ENCODE peak calls at places on chromosomes 12 and 14, in nine cellular contexts. U, Y, O, W, S, H, T, B and X are unnamed samples.

GRCh38 chr12:69904761-69905160 is 79.7 kb downstream of the MYRFL start:
- DNase-seq in U (no peak), Y (no peak), O (no peak), W (peak), S (peak), H (peak), T (no peak), B (peak), X (no peak)

GRCh38 chr14:20530771-20531571 is 25.6 kb downstream of the RNASE10 start:
- DNase-seq in U (peak), Y (peak), O (peak), W (peak), S (peak), H (peak), T (peak), B (peak), X (peak)

GRCh38 chr12:52362118-52362726 is 5.1 kb downstream of the KRT85 start:
- DNase-seq in U (peak), Y (no peak), O (peak), W (no peak), S (no peak), H (no peak), T (no peak), B (no peak), X (no peak)

GRCh38 chr12:101697197-101697929 is at the start of gene CHPT1:
- DNase-seq in U (peak), Y (peak), O (peak), W (peak), S (peak), H (peak), T (peak), B (peak), X (peak)

GRCh38 chr14:102544745-102545460 is 35.3 kb upstream of the ANKRD9 start:
- DNase-seq in U (peak), Y (no peak), O (no peak), W (no peak), S (peak), H (no peak), T (no peak), B (no peak), X (peak)

GRCh38 chr12:79763748-79764452 is 73.1 kb upstream of the PAWR start:
- DNase-seq in U (no peak), Y (no peak), O (no peak), W (no peak), S (no peak), H (peak), T (no peak), B (no peak), X (no peak)

GRCh38 chr12:2341871-2342270 is 289.1 kb downstream of the CACNA1C start:
- DNase-seq in U (no peak), Y (no peak), O (no peak), W (peak), S (no peak), H (peak), T (no peak), B (peak), X (no peak)

GRCh38 chr12:20560935-20561334 is 134.2 kb upstream of the SLCO1C1 start:
- DNase-seq in U (no peak), Y (no peak), O (no peak), W (no peak), S (no peak), H (no peak), T (no peak), B (no peak), X (no peak)

GRCh38 chr12:49933793-49934192 is 16.7 kb upstream of the AQP2 start:
- DNase-seq in U (no peak), Y (no peak), O (no peak), W (peak), S (no peak), H (peak), T (no peak), B (peak), X (no peak)

GRCh38 chr14:34018125-34018524 is 67.3 kb upstream of the EGLN3 start:
- DNase-seq in U (no peak), Y (no peak), O (no peak), W (no peak), S (no peak), H (no peak), T (no peak), B (no peak), X (no peak)

GRCh38 chr12:122403115-122403770 is 19.2 kb downstream of the CLIP1 start:
- DNase-seq in U (no peak), Y (no peak), O (no peak), W (no peak), S (no peak), H (no peak), T (no peak), B (no peak), X (peak)

GRCh38 chr12:2775431-2775830 is 19.3 kb upstream of the FKBP4 start:
- DNase-seq in U (no peak), Y (no peak), O (no peak), W (no peak), S (no peak), H (no peak), T (no peak), B (no peak), X (no peak)

GRCh38 chr12:94172973-94173372 is 24.6 kb downstream of the PLXNC1 start:
- DNase-seq in U (no peak), Y (no peak), O (no peak), W (peak), S (no peak), H (peak), T (no peak), B (peak), X (no peak)

GRCh38 chr12:82510386-82510785 is 152.1 kb downstream of the METTL25 start:
- DNase-seq in U (no peak), Y (no peak), O (no peak), W (no peak), S (no peak), H (no peak), T (no peak), B (no peak), X (no peak)

GRCh38 chr12:42372154-42372791 is 46.3 kb downstream of the PPHLN1 start:
- DNase-seq in U (peak), Y (no peak), O (peak), W (peak), S (peak), H (peak), T (no peak), B (peak), X (peak)

GRCh38 chr12:40969796-40970195 is 218.3 kb upstream of the PDZRN4 start:
- DNase-seq in U (peak), Y (no peak), O (no peak), W (no peak), S (peak), H (no peak), T (no peak), B (no peak), X (no peak)

GRCh38 chr12:107458163-107458562 is 227.4 kb upstream of the PWP1 start:
- DNase-seq in U (no peak), Y (no peak), O (no peak), W (no peak), S (no peak), H (peak), T (no peak), B (no peak), X (no peak)

GRCh38 chr14:68526420-68527105 is 266.3 kb downstream of the ZFP36L1 start:
- DNase-seq in U (no peak), Y (no peak), O (no peak), W (no peak), S (no peak), H (no peak), T (peak), B (no peak), X (no peak)

GRCh38 chr12:125549836-125550235 is 484.6 kb downstream of the AACS start:
- DNase-seq in U (peak), Y (no peak), O (peak), W (no peak), S (no peak), H (no peak), T (no peak), B (no peak), X (no peak)

GRCh38 chr12:126290456-126290855 is 1225.2 kb downstream of the AACS start:
- DNase-seq in U (no peak), Y (no peak), O (no peak), W (no peak), S (no peak), H (no peak), T (no peak), B (no peak), X (no peak)

GRCh38 chr14:36317650-36318049 is 2.8 kb downstream of the MBIP start:
- DNase-seq in U (no peak), Y (no peak), O (no peak), W (no peak), S (no peak), H (no peak), T (no peak), B (peak), X (no peak)

GRCh38 chr12:124125472-124125871 is 152.5 kb downstream of the ZNF664 start:
- DNase-seq in U (no peak), Y (no peak), O (no peak), W (no peak), S (no peak), H (no peak), T (no peak), B (no peak), X (peak)

GRCh38 chr12:113136990-113137511 is 1.5 kb upstream of the RASAL1 start:
- DNase-seq in U (no peak), Y (no peak), O (no peak), W (no peak), S (no peak), H (no peak), T (no peak), B (no peak), X (no peak)

GRCh38 chr12:81450920-81451739 is 308.0 kb downstream of the PPFIA2 start:
- DNase-seq in U (peak), Y (no peak), O (peak), W (peak), S (peak), H (peak), T (no peak), B (peak), X (no peak)

GRCh38 chr12:212799-213526 is 994 bp downstream of the SLC6A12 start:
- DNase-seq in U (no peak), Y (no peak), O (no peak), W (peak), S (no peak), H (peak), T (peak), B (peak), X (no peak)

GRCh38 chr12:50572275-50572674 is 67.5 kb downstream of the DIP2B start:
- DNase-seq in U (peak), Y (no peak), O (no peak), W (peak), S (no peak), H (peak), T (no peak), B (peak), X (no peak)

GRCh38 chr14:73742520-73743238 is 28.5 kb upstream of the PNMA1 start:
- DNase-seq in U (no peak), Y (no peak), O (no peak), W (no peak), S (no peak), H (no peak), T (no peak), B (no peak), X (no peak)

GRCh38 chr12:132511516-132512196 is 21.7 kb downstream of the FBRSL1 start:
- DNase-seq in U (no peak), Y (no peak), O (no peak), W (no peak), S (no peak), H (no peak), T (no peak), B (no peak), X (no peak)

GRCh38 chr12:103495158-103495782 is 498 bp downstream of the C12orf42 start:
- DNase-seq in U (peak), Y (peak), O (peak), W (no peak), S (peak), H (no peak), T (no peak), B (no peak), X (peak)

GRCh38 chr14:95897280-95897679 is 20.6 kb downstream of the TUNAR start:
- DNase-seq in U (no peak), Y (no peak), O (no peak), W (no peak), S (no peak), H (no peak), T (no peak), B (no peak), X (no peak)

GRCh38 chr12:24661657-24662096 is 287.2 kb downstream of the BCAT1 start:
- DNase-seq in U (no peak), Y (no peak), O (no peak), W (peak), S (no peak), H (peak), T (no peak), B (peak), X (no peak)

GRCh38 chr14:64707661-64708060 is 3.4 kb downstream of the PLEKHG3 start:
- DNase-seq in U (no peak), Y (no peak), O (no peak), W (peak), S (no peak), H (peak), T (no peak), B (peak), X (no peak)

GRCh38 chr12:118430516-118430915 is 54.2 kb downstream of the SUDS3 start:
- DNase-seq in U (no peak), Y (no peak), O (no peak), W (no peak), S (no peak), H (no peak), T (no peak), B (no peak), X (no peak)

GRCh38 chr14:45212231-45212630 is 40.8 kb downstream of the MIS18BP1 start:
- DNase-seq in U (peak), Y (no peak), O (no peak), W (no peak), S (no peak), H (no peak), T (no peak), B (no peak), X (no peak)

DNA sequence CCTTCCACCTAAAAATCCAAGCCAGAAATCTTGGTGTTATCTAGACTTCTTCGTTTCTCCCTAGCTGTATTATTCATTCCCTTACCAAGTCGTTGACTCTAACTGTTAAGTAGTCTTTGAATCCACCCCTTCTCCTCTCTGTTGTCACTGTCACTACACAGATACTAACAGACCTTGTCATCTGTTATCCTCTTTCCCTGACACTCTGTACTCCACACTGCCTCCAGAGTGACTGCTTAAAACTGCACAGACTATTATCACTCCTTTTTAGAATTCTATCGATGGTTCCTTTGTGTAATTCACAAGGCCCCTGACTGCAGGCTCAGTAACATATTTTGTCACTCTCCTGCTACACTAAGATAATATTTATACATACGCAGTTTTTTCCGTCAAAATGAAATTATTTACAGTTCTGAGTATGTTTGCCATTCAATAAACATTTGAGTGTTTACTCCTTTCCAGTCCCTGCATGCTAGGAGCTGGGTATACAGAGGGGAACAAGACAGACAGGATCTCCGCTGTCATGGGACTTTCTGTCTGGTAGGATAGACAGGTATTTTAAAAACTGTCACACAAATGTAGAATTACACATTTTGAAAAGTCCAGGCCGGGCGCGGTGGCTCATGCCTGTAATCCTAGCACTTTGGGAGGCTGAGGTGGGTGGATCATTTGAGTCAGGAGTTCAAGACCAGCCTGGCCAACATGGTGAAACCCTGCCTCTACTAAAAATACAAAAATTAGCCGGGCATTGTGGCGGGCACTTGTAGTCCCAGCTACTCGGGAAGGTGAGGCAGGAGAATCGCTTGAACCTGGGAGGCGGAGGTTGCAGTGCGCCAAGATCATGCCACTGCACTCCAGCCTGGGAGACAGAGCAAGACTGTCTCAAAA is 3.8 kb downstream of the MARS1 start:
- DNase-seq in U (peak), Y (no peak), O (no peak), W (no peak), S (no peak), H (no peak), T (no peak), B (no peak), X (no peak)
- TF ChIP-seq CTCF in U (peak), Y (no peak), O (no peak), W (no peak), S (peak), H (peak), T (no peak), B (peak), X (no peak)

GRCh38 chr12:19140381-19141236 is 11.1 kb downstream of the PLEKHA5 start:
- DNase-seq in U (peak), Y (no peak), O (no peak), W (peak), S (no peak), H (peak), T (no peak), B (no peak), X (no peak)
- TF ChIP-seq CTCF in U (no peak), Y (no peak), O (no peak), W (no peak), S (no peak), H (no peak), T (no peak), B (no peak), X (no peak)

DNA sequence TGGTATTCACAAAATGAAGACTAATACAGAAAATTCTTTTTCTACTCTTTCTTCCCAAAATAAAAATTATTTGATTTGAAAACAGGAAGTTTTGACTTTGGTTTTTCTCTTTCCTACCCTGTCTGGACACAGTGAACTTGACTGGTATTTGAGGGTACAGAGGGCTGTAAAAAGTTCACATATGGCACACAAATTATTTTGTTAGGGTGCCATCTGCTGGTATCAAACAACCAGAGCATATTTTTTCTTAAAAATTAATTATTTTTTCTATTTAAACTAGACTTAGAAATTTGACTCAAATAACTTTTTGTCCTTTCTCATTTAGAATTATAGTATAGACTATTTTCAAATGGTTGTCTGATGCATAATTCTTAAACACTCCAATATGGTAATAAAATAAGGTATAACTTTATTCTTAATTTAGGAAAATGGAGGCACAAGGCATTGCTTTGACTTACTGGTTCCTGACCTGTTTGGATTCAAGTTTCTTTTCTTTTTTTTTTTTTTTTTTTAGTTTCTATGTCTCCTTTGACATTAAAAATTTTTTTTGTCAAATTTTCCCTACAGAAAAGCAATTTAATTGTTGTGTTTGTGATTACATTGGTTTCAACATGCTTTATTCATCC is 390.6 kb downstream of the PRKD1 start:
- DNase-seq in U (no peak), Y (no peak), O (no peak), W (peak), S (no peak), H (peak), T (no peak), B (peak), X (no peak)
- TF ChIP-seq CTCF in U (peak), Y (no peak), O (peak), W (peak), S (peak), H (peak), T (peak), B (peak), X (no peak)

DNA sequence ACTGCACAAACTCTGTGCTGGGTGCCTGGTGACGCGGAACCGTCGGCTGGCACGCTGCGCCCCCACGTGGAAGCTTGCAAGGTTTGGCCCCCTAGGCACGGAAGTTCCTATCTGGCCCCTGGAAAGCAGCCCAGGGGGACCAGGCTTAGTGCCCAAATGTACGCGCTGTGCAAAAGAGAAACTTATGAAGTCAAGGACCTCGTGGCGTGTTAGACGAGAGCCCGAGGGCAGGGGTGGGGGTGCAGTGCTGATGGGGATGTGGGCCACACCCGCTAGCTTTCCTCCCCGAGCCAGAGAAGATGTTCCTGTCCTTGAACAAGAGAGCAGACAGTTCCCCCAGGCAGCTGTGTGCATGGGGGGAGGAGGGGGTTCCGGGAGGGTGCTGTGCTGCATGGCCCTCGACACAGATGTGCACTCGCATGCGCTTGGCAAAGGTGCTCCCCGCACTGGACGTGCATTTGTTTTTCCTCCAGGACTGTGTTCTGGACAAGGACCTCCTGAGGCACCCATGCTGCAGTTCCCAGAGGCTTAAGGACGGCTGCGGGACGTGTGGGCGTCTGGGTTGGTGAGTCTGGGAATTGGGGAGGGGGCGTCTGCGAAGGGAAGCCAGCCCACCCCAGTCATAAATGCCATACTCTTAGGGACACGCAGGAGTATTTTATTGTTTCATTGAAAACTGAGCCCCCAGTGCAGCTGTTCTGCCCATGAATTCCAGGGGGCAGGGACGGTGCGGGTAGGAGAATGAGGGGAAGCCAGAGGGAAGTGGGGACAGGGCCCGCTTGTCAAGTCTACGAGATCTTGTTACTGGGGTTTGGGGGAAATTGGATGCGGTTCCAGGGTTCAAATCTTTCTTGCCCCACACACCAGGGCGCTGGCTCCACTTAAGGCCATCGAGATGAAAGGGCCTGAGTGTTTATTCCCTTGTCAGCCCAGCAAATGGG is 80.0 kb downstream of the NTF3 start:
- DNase-seq in U (peak), Y (no peak), O (peak), W (peak), S (peak), H (peak), T (no peak), B (peak), X (peak)
- TF ChIP-seq CTCF in U (peak), Y (no peak), O (peak), W (peak), S (peak), H (peak), T (peak), B (peak), X (no peak)